ENCODE peak calls at places on chromosomes 16 and 17, in ten cellular contexts. One of them, this sample, is unnamed.

GRCh38 chr16:57893559-57894389 is 77.2 kb downstream of the CNGB1 start:
- DNase-seq in CD8-positive, alpha-beta T cell: no peak
- DNase-seq in GM13977: no peak
- DNase-seq in lower lobe of right lung: peak
- DNase-seq in B cell: no peak
- DNase-seq in WTC11: no peak
- DNase-seq in tibial artery: no peak
- DNase-seq in endodermal cell: no peak
- DNase-seq in progenitor cell of endocrine pancreas: no peak
- DNase-seq in bronchial epithelial cell: peak
- DNase-seq in this sample: no peak

GRCh38 chr16:85258166-85258565 is 145.9 kb upstream of the CIBAR2 start:
- DNase-seq in CD8-positive, alpha-beta T cell: no peak
- DNase-seq in WTC11: no peak
- DNase-seq in bronchial epithelial cell: no peak
- DNase-seq in GM13977: no peak
- DNase-seq in progenitor cell of endocrine pancreas: no peak
- DNase-seq in endodermal cell: no peak
- DNase-seq in B cell: no peak
- DNase-seq in lower lobe of right lung: no peak
- DNase-seq in tibial artery: no peak
- DNase-seq in this sample: no peak

GRCh38 chr17:53472586-53472985 is 350.1 kb upstream of the KIF2B start:
- DNase-seq in tibial artery: no peak
- DNase-seq in progenitor cell of endocrine pancreas: no peak
- DNase-seq in endodermal cell: no peak
- DNase-seq in lower lobe of right lung: no peak
- DNase-seq in GM13977: no peak
- DNase-seq in bronchial epithelial cell: peak
- DNase-seq in CD8-positive, alpha-beta T cell: no peak
- DNase-seq in B cell: no peak
- DNase-seq in WTC11: no peak
- DNase-seq in this sample: no peak

GRCh38 chr16:12317121-12317810 is 340.7 kb downstream of the SNX29 start:
- DNase-seq in B cell: no peak
- DNase-seq in endodermal cell: no peak
- DNase-seq in tibial artery: no peak
- DNase-seq in GM13977: no peak
- DNase-seq in bronchial epithelial cell: no peak
- DNase-seq in CD8-positive, alpha-beta T cell: no peak
- DNase-seq in progenitor cell of endocrine pancreas: no peak
- DNase-seq in lower lobe of right lung: no peak
- DNase-seq in WTC11: no peak
- DNase-seq in this sample: no peak

GRCh38 chr16:698911-699671 is 6.5 kb downstream of the FBXL16 start:
- DNase-seq in GM13977: no peak
- DNase-seq in B cell: no peak
- DNase-seq in lower lobe of right lung: no peak
- DNase-seq in bronchial epithelial cell: no peak
- DNase-seq in CD8-positive, alpha-beta T cell: no peak
- DNase-seq in progenitor cell of endocrine pancreas: no peak
- DNase-seq in endodermal cell: no peak
- DNase-seq in WTC11: no peak
- DNase-seq in tibial artery: no peak
- DNase-seq in this sample: no peak

GRCh38 chr17:44207319-44207718 is 7.6 kb upstream of the ATXN7L3 start:
- DNase-seq in CD8-positive, alpha-beta T cell: no peak
- DNase-seq in endodermal cell: no peak
- DNase-seq in progenitor cell of endocrine pancreas: no peak
- DNase-seq in tibial artery: no peak
- DNase-seq in WTC11: no peak
- DNase-seq in GM13977: no peak
- DNase-seq in bronchial epithelial cell: no peak
- DNase-seq in lower lobe of right lung: no peak
- DNase-seq in B cell: no peak
- DNase-seq in this sample: no peak

GRCh38 chr17:7293821-7294613 is 422 bp downstream of the YBX2 start:
- DNase-seq in lower lobe of right lung: peak
- DNase-seq in endodermal cell: peak
- DNase-seq in CD8-positive, alpha-beta T cell: no peak
- DNase-seq in B cell: peak
- DNase-seq in progenitor cell of endocrine pancreas: peak
- DNase-seq in bronchial epithelial cell: no peak
- DNase-seq in tibial artery: peak
- DNase-seq in WTC11: peak
- DNase-seq in GM13977: peak
- DNase-seq in this sample: no peak

GRCh38 chr16:24844101-24845030 is 1.4 kb upstream of the SLC5A11 start:
- DNase-seq in WTC11: no peak
- DNase-seq in GM13977: no peak
- DNase-seq in B cell: no peak
- DNase-seq in lower lobe of right lung: no peak
- DNase-seq in CD8-positive, alpha-beta T cell: no peak
- DNase-seq in progenitor cell of endocrine pancreas: no peak
- DNase-seq in bronchial epithelial cell: peak
- DNase-seq in tibial artery: no peak
- DNase-seq in endodermal cell: peak
- DNase-seq in this sample: no peak

GRCh38 chr16:3007957-3008748 is 4.6 kb upstream of the CLDN9 start:
- DNase-seq in progenitor cell of endocrine pancreas: no peak
- DNase-seq in lower lobe of right lung: peak
- DNase-seq in endodermal cell: peak
- DNase-seq in CD8-positive, alpha-beta T cell: no peak
- DNase-seq in bronchial epithelial cell: no peak
- DNase-seq in WTC11: peak
- DNase-seq in tibial artery: no peak
- DNase-seq in B cell: no peak
- DNase-seq in GM13977: no peak
- DNase-seq in this sample: no peak
- TF ChIP-seq CTCF in progenitor cell of endocrine pancreas: no peak
- TF ChIP-seq CTCF in lower lobe of right lung: no peak
- TF ChIP-seq CTCF in endodermal cell: peak
- TF ChIP-seq CTCF in CD8-positive, alpha-beta T cell: no peak
- TF ChIP-seq CTCF in bronchial epithelial cell: no peak
- TF ChIP-seq CTCF in WTC11: no peak
- TF ChIP-seq CTCF in tibial artery: no peak
- TF ChIP-seq CTCF in B cell: no peak
- TF ChIP-seq CTCF in GM13977: no peak
- TF ChIP-seq CTCF in this sample: no peak

GRCh38 chr17:68053237-68054030 is 17.9 kb downstream of the KPNA2 start:
- DNase-seq in GM13977: no peak
- DNase-seq in CD8-positive, alpha-beta T cell: no peak
- DNase-seq in B cell: no peak
- DNase-seq in endodermal cell: peak
- DNase-seq in WTC11: no peak
- DNase-seq in progenitor cell of endocrine pancreas: no peak
- DNase-seq in lower lobe of right lung: no peak
- DNase-seq in bronchial epithelial cell: no peak
- DNase-seq in tibial artery: no peak
- DNase-seq in this sample: no peak

GRCh38 chr17:68060336-68060735 is 24.8 kb downstream of the KPNA2 start:
- DNase-seq in CD8-positive, alpha-beta T cell: no peak
- DNase-seq in tibial artery: no peak
- DNase-seq in B cell: no peak
- DNase-seq in bronchial epithelial cell: no peak
- DNase-seq in WTC11: no peak
- DNase-seq in progenitor cell of endocrine pancreas: no peak
- DNase-seq in endodermal cell: no peak
- DNase-seq in lower lobe of right lung: no peak
- DNase-seq in GM13977: peak
- DNase-seq in this sample: no peak

GRCh38 chr17:68054296-68054900 is 18.9 kb downstream of the KPNA2 start:
- DNase-seq in endodermal cell: no peak
- DNase-seq in GM13977: no peak
- DNase-seq in lower lobe of right lung: no peak
- DNase-seq in progenitor cell of endocrine pancreas: no peak
- DNase-seq in B cell: no peak
- DNase-seq in bronchial epithelial cell: peak
- DNase-seq in CD8-positive, alpha-beta T cell: no peak
- DNase-seq in tibial artery: no peak
- DNase-seq in WTC11: no peak
- DNase-seq in this sample: no peak

GRCh38 chr17:68061512-68062313 is 26.2 kb downstream of the KPNA2 start:
- DNase-seq in bronchial epithelial cell: no peak
- DNase-seq in tibial artery: no peak
- DNase-seq in lower lobe of right lung: no peak
- DNase-seq in WTC11: no peak
- DNase-seq in endodermal cell: no peak
- DNase-seq in GM13977: peak
- DNase-seq in B cell: no peak
- DNase-seq in progenitor cell of endocrine pancreas: no peak
- DNase-seq in CD8-positive, alpha-beta T cell: no peak
- DNase-seq in this sample: peak

GRCh38 chr17:68057531-68057952 is 22.0 kb downstream of the KPNA2 start:
- DNase-seq in progenitor cell of endocrine pancreas: no peak
- DNase-seq in endodermal cell: peak
- DNase-seq in bronchial epithelial cell: peak
- DNase-seq in lower lobe of right lung: no peak
- DNase-seq in WTC11: peak
- DNase-seq in tibial artery: no peak
- DNase-seq in CD8-positive, alpha-beta T cell: peak
- DNase-seq in B cell: peak
- DNase-seq in GM13977: no peak
- DNase-seq in this sample: no peak
- TF ChIP-seq CTCF in progenitor cell of endocrine pancreas: peak
- TF ChIP-seq CTCF in endodermal cell: peak
- TF ChIP-seq CTCF in bronchial epithelial cell: peak
- TF ChIP-seq CTCF in lower lobe of right lung: peak
- TF ChIP-seq CTCF in WTC11: no peak
- TF ChIP-seq CTCF in tibial artery: peak
- TF ChIP-seq CTCF in CD8-positive, alpha-beta T cell: peak
- TF ChIP-seq CTCF in B cell: peak
- TF ChIP-seq CTCF in GM13977: peak
- TF ChIP-seq CTCF in this sample: peak

DNA sequence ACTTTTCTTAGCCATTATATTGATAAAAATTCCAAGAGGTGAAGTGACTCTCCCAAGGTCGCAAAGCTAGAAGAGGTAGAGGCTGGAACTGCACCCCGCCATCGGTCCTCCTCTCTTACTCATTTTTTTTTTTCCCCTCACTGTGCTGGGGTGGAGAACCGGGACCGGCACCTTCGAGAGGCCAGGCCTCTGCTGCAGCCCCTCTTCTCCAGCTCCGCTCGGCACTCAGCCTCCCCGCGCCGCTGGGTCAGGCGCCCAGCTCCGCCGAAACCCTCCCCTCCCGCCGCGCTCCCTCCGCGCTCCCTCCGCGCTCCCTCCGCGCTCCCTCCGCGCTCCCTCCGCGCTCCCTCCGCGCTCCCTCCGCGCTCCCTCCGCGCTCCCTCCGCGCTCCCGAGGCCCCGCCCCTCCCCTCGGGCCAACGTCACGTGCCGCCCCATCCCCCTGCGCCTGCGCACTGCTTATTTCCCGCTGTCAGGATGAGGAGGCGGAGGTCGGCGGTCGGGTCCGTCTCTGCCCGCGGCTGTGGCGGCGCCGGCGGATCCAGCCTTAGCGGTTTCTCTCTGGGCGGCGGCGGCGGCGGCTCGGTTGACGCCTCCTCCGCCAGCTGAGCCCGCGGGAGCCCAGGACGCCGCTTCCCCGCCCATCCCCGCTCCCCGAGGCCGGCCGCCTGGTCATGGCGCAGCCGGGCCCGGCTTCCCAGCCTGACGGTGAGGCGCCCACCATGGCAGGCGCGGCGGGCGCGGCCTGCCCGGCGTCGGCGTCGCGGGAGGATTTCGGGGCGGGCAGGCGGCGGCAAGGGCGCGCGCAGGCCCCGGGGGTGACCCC is at the start of gene RABEP1:
- DNase-seq in endodermal cell: peak
- DNase-seq in tibial artery: peak
- DNase-seq in B cell: peak
- DNase-seq in GM13977: peak
- DNase-seq in lower lobe of right lung: peak
- DNase-seq in WTC11: peak
- DNase-seq in CD8-positive, alpha-beta T cell: peak
- DNase-seq in progenitor cell of endocrine pancreas: peak
- DNase-seq in bronchial epithelial cell: peak
- DNase-seq in this sample: peak
- TF ChIP-seq CTCF in endodermal cell: peak
- TF ChIP-seq CTCF in tibial artery: peak
- TF ChIP-seq CTCF in B cell: peak
- TF ChIP-seq CTCF in GM13977: no peak
- TF ChIP-seq CTCF in lower lobe of right lung: peak
- TF ChIP-seq CTCF in WTC11: no peak
- TF ChIP-seq CTCF in CD8-positive, alpha-beta T cell: no peak
- TF ChIP-seq CTCF in progenitor cell of endocrine pancreas: peak
- TF ChIP-seq CTCF in bronchial epithelial cell: no peak
- TF ChIP-seq CTCF in this sample: no peak

GRCh38 chr16:87845213-87845612 is 24.1 kb downstream of the SLC7A5 start:
- DNase-seq in WTC11: no peak
- DNase-seq in GM13977: no peak
- DNase-seq in CD8-positive, alpha-beta T cell: no peak
- DNase-seq in lower lobe of right lung: no peak
- DNase-seq in B cell: no peak
- DNase-seq in endodermal cell: no peak
- DNase-seq in progenitor cell of endocrine pancreas: no peak
- DNase-seq in bronchial epithelial cell: no peak
- DNase-seq in tibial artery: no peak
- DNase-seq in this sample: no peak

GRCh38 chr16:87843678-87844373 is 25.5 kb downstream of the SLC7A5 start:
- DNase-seq in progenitor cell of endocrine pancreas: no peak
- DNase-seq in bronchial epithelial cell: no peak
- DNase-seq in endodermal cell: no peak
- DNase-seq in WTC11: no peak
- DNase-seq in lower lobe of right lung: no peak
- DNase-seq in CD8-positive, alpha-beta T cell: no peak
- DNase-seq in tibial artery: no peak
- DNase-seq in B cell: no peak
- DNase-seq in GM13977: no peak
- DNase-seq in this sample: no peak

GRCh38 chr16:87844809-87845208 is 24.5 kb downstream of the SLC7A5 start:
- DNase-seq in CD8-positive, alpha-beta T cell: no peak
- DNase-seq in WTC11: no peak
- DNase-seq in tibial artery: no peak
- DNase-seq in B cell: no peak
- DNase-seq in GM13977: no peak
- DNase-seq in progenitor cell of endocrine pancreas: no peak
- DNase-seq in endodermal cell: no peak
- DNase-seq in lower lobe of right lung: no peak
- DNase-seq in bronchial epithelial cell: no peak
- DNase-seq in this sample: no peak

GRCh38 chr16:87845807-87846619 is 23.3 kb downstream of the SLC7A5 start:
- DNase-seq in progenitor cell of endocrine pancreas: no peak
- DNase-seq in bronchial epithelial cell: no peak
- DNase-seq in tibial artery: no peak
- DNase-seq in endodermal cell: no peak
- DNase-seq in CD8-positive, alpha-beta T cell: no peak
- DNase-seq in lower lobe of right lung: no peak
- DNase-seq in WTC11: no peak
- DNase-seq in B cell: no peak
- DNase-seq in GM13977: no peak
- DNase-seq in this sample: no peak

DNA sequence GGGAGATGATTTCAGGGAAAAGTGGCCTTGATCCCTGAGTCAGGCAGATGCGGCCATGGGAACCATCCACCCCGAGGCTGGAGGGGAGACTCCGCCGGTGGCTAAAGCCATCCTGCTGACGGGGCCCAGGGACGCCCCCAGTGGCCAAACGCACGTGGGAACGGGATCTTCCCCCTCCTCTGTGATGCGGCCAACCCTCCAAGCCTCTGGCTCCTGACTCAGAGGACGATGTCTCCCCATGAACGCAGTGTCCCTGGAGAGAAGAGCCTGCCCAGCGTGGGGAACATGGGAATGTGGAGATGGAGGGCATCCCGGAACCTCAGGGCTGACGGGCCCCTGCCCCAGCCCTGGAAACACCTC is 25.0 kb downstream of the SLC7A5 start:
- DNase-seq in CD8-positive, alpha-beta T cell: no peak
- DNase-seq in tibial artery: no peak
- DNase-seq in lower lobe of right lung: no peak
- DNase-seq in GM13977: no peak
- DNase-seq in bronchial epithelial cell: no peak
- DNase-seq in progenitor cell of endocrine pancreas: no peak
- DNase-seq in WTC11: peak
- DNase-seq in endodermal cell: peak
- DNase-seq in B cell: no peak
- DNase-seq in this sample: no peak
- TF ChIP-seq CTCF in CD8-positive, alpha-beta T cell: no peak
- TF ChIP-seq CTCF in tibial artery: no peak
- TF ChIP-seq CTCF in lower lobe of right lung: no peak
- TF ChIP-seq CTCF in GM13977: no peak
- TF ChIP-seq CTCF in bronchial epithelial cell: no peak
- TF ChIP-seq CTCF in progenitor cell of endocrine pancreas: peak
- TF ChIP-seq CTCF in WTC11: peak
- TF ChIP-seq CTCF in endodermal cell: peak
- TF ChIP-seq CTCF in B cell: no peak
- TF ChIP-seq CTCF in this sample: no peak

This sample was measured in GM13976.